ENCODE peak calls at places on chromosomes 12 and 14, in six cellular contexts. E, A, Z, Q, G and X are unnamed samples.
A peak's percentile ranks its signal among the peaks of the same experiment; 100 is the strongest.

GRCh38 chr12:4320287-4320858 is 640 bp upstream of the TIGAR start:
- DNase-seq in Z (no peak), E (no peak), A (no peak), G (no peak), Q (no peak), X (no peak)

GRCh38 chr14:87687338-87687876 is 305.6 kb downstream of the GALC start:
- DNase-seq in Q (no peak), E (no peak), G (no peak), A (no peak), Z (no peak), X (no peak)

GRCh38 chr12:27940756-27941402 is 31.7 kb downstream of the PTHLH start:
- DNase-seq in G (peak; percentile 82), A (peak; percentile 76), E (peak; percentile 82), Q (peak; percentile 61), Z (peak; percentile 88), X (peak; percentile 73)

GRCh38 chr12:126483145-126484068 is 1418.2 kb downstream of the AACS start:
- DNase-seq in Z (peak; percentile 95), A (no peak), Q (no peak), E (no peak), G (no peak), X (no peak)

GRCh38 chr14:60777856-60778578 is 43.5 kb downstream of the MNAT1 start:
- DNase-seq in Q (no peak), E (peak; percentile 94), G (no peak), A (no peak), Z (peak; percentile 94), X (no peak)

GRCh38 chr12:51262758-51263177 is 7.4 kb downstream of the SMAGP start:
- DNase-seq in E (peak; percentile 48), Z (peak; percentile 45), A (peak; percentile 79), Q (peak; percentile 60), G (peak; percentile 76), X (no peak)

GRCh38 chr14:67575684-67576083 is 24.4 kb downstream of the PIGH start:
- DNase-seq in Q (no peak), G (peak; percentile 43), A (no peak), E (no peak), Z (no peak), X (no peak)

GRCh38 chr14:98594156-98594555 is 677.8 kb downstream of the BCL11B start:
- DNase-seq in G (no peak), A (no peak), Q (no peak), Z (no peak), E (no peak), X (no peak)

GRCh38 chr12:25723921-25724491 is 170.9 kb upstream of the LMNTD1 start:
- DNase-seq in E (no peak), A (no peak), G (no peak), Z (peak; percentile 88), Q (no peak), X (no peak)

GRCh38 chr12:91633734-91634357 is 451.2 kb upstream of the DCN start:
- DNase-seq in Z (no peak), Q (no peak), E (no peak), A (no peak), G (peak; percentile 53), X (no peak)

GRCh38 chr14:97369901-97370300 is 572.7 kb downstream of the VRK1 start:
- DNase-seq in Q (no peak), A (no peak), G (no peak), E (no peak), Z (no peak), X (no peak)

GRCh38 chr12:54390668-54391551 is 6.4 kb upstream of the ZNF385A start:
- DNase-seq in Z (no peak), A (peak; percentile 69), G (peak; percentile 80), Q (peak; percentile 84), E (no peak), X (peak; percentile 67)

GRCh38 chr14:72715910-72716268 is 178.0 kb downstream of the DPF3 start:
- DNase-seq in A (no peak), Z (no peak), E (no peak), Q (no peak), G (no peak), X (no peak)

GRCh38 chr12:6827437-6827894 is 741 bp upstream of the P3H3 start:
- DNase-seq in Z (peak; percentile 73), Q (peak; percentile 47), A (peak; percentile 82), G (peak; percentile 77), E (peak; percentile 79), X (peak; percentile 89)

GRCh38 chr12:121576851-121577391 is 3.9 kb downstream of the KDM2B start:
- DNase-seq in Q (no peak), A (no peak), E (peak; percentile 95), Z (peak; percentile 91), G (no peak), X (no peak)

GRCh38 chr12:51901121-51901812 is 6.0 kb upstream of the ACVRL1 start:
- DNase-seq in Q (no peak), E (no peak), Z (no peak), A (peak; percentile 75), G (no peak), X (no peak)

GRCh38 chr12:93698307-93699092 is 21.3 kb downstream of the CRADD start:
- DNase-seq in Z (peak; percentile 41), E (peak; percentile 40), Q (no peak), A (no peak), G (no peak), X (no peak)

GRCh38 chr12:120844768-120845449 is 59.2 kb downstream of the SPPL3 start:
- DNase-seq in Q (no peak), A (no peak), E (no peak), G (no peak), Z (no peak), X (no peak)

GRCh38 chr12:58557156-58557555 is 363.1 kb downstream of the LRIG3 start:
- DNase-seq in E (peak; percentile 83), Q (no peak), G (no peak), A (no peak), Z (peak; percentile 88), X (no peak)

GRCh38 chr14:99733551-99734405 is 49.7 kb downstream of the CYP46A1 start:
- DNase-seq in Q (no peak), E (no peak), A (peak; percentile 29), Z (no peak), G (peak; percentile 57), X (peak; percentile 45)

GRCh38 chr14:44449694-44450093 is 57.4 kb downstream of the FSCB start:
- DNase-seq in G (no peak), Z (no peak), E (no peak), A (peak; percentile 39), Q (no peak), X (no peak)

GRCh38 chr14:68637106-68638021 is 155.5 kb downstream of the ZFP36L1 start:
- DNase-seq in A (no peak), Q (no peak), Z (peak; percentile 61), G (no peak), E (peak; percentile 58), X (no peak)

GRCh38 chr12:11684393-11684792 is 34.9 kb downstream of the ETV6 start:
- DNase-seq in Q (no peak), Z (no peak), A (no peak), G (no peak), E (peak; percentile 56), X (no peak)

GRCh38 chr14:64762044-64763034 is 58.1 kb downstream of the PLEKHG3 start:
- DNase-seq in Q (no peak), A (peak; percentile 85), G (peak; percentile 93), E (peak; percentile 96), Z (peak; percentile 98), X (peak; percentile 78)

GRCh38 chr12:75933136-75933535 is 98.4 kb downstream of the PHLDA1 start:
- DNase-seq in E (peak; percentile 96), G (no peak), Z (peak; percentile 86), Q (no peak), A (no peak), X (no peak)

GRCh38 chr12:124881123-124881522 is 17.5 kb upstream of the SCARB1 start:
- DNase-seq in G (no peak), Q (no peak), Z (no peak), E (no peak), A (no peak), X (no peak)

GRCh38 chr12:105330938-105331804 is 680 bp downstream of the C12orf75 start:
- DNase-seq in A (peak; percentile 27), G (peak; percentile 78), E (no peak), Z (no peak), Q (peak; percentile 56), X (no peak)

DNA sequence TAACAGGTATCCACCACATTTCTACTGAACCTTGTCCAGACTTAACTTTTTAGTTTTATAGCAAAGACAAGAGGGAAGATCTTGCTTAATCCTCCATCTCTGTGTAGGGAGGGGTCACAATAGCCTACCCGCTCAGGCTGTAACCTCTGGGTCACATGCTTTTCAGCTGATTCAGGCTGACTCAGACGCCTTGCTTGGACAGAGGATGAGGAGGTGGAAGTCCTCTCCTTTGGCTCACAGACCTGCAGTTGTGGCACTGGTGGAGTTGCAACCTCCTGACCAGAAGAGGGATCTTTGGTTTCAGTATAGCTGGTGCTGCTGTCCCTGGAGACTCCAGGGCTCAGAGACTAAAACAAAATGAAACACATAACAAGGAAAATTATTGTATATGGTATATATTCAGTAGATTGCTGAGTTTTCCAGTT is 16.2 kb downstream of the ACIN1 start:
- DNase-seq in Z (peak; percentile 97), A (peak; percentile 69), G (no peak), Q (no peak), E (peak; percentile 98), X (no peak)
- TF ChIP-seq CTCF in Z (peak; percentile 21), A (no peak), G (no peak), Q (no peak), E (peak; percentile 19), X (no peak)

DNA sequence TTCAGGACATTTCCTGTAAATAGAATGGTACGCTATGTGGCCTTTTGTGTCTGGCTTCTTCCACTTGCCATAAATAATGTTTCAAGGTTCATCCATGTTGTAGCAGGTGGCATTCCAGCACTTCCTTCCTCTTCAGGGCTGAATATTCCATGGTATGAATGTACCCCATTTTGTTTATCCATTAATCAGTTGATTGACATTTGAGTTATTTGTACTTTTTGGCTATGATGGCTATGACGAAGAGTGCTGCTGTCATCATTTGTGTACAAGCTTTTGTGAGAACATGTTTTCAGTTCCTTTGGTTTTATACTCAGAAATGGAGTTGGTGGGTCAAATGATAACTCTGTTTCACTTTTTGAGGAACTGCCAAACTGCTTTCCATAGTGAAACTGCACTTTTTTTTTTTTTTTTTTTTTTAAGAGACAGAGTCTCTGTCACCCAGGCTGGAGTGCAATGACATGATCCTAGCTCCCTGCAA is 6.5 kb upstream of the CDK2AP1 start:
- DNase-seq in Q (peak; percentile 63), G (no peak), Z (no peak), E (no peak), A (no peak), X (no peak)
- H3K4me3 ChIP-seq in Q (peak overlapping the region; percentile 13), G (no peak overlapping the region), Z (no peak overlapping the region), E (no peak overlapping the region), A (no peak overlapping the region), X (no peak overlapping the region)

GRCh38 chr12:87667378-87667777 is 361.8 kb downstream of the C12orf50 start:
- DNase-seq in E (peak; percentile 35), A (no peak), G (no peak), Q (peak; percentile 1), Z (peak; percentile 90), X (no peak)
- TF ChIP-seq CTCF in E (peak; percentile 39), A (no peak), G (peak; percentile 18), Q (peak; percentile 24), Z (peak; percentile 56), X (no peak)

DNA sequence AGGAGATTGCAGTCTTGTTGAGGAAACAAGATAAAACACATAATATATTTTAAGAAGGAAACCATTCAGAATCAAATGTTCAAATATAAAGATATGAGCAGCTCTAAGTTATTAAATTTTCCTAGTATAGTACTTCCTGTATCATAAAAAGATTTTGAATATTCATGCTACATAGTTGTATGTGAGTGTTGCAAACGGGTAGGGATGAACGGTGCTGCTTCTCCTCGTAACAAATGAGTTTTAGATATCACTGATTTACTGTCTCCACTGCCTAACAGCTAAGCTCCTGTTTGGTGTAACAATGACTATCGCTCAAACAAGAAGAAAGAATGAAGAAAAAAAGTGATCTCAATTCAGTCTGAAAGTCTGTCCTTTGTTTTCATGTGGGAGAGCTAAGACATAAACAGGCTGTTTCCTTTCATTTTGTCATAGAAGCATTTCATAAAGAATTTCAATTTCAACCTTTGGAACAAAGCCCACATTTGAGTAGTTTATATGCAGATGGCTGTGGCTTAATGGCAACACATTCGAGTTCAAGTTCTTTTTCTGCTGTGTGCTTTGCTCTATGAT is 26.1 kb upstream of the RTRAF start:
- DNase-seq in E (peak; percentile 53), A (no peak), G (no peak), Z (peak; percentile 45), Q (no peak), X (no peak)
- H3K4me3 ChIP-seq in E (peak overlapping the region; percentile 44), A (no peak overlapping the region), G (no peak overlapping the region), Z (no peak overlapping the region), Q (no peak overlapping the region), X (peak overlapping the region; percentile 36)